ENCODE peak calls at places on chromosomes 6 and 20, in six cellular contexts. F is AG20443; G is activated CD4-positive, CD25-positive, alpha-beta regulatory T cell treated with anti-CD3 and anti-CD28 coated beads, Interleukin-2, amount 50 U/mL, for 16 hours; E is astrocyte of the spinal cord; Y is activated T-helper 1 cell treated with anti-CD3 and anti-CD28 coated beads, Interleukin-2, amount 50 U/mL, for 16 hours; W is sigmoid colon. A is an unnamed sample.

GRCh38 chr6:17336425-17336824 is 55.3 kb downstream of the RBM24 start:
- DNase-seq in F (no peak), G (no peak), E (peak), Y (no peak), W (no peak), A (no peak)

GRCh38 chr6:13716955-13717295 is 5.3 kb upstream of the RANBP9 start:
- DNase-seq in F (no peak), G (no peak), E (no peak), Y (no peak), W (no peak), A (no peak)

GRCh38 chr20:10793741-10794140 is 119.9 kb upstream of the JAG1 start:
- DNase-seq in F (no peak), G (no peak), E (no peak), Y (no peak), W (no peak), A (no peak)

GRCh38 chr20:16533493-16533892 is 39.8 kb downstream of the KIF16B start:
- DNase-seq in F (no peak), G (no peak), E (no peak), Y (no peak), W (no peak), A (no peak)

GRCh38 chr6:34272022-34272926 is 23.5 kb upstream of the SMIM29 start:
- DNase-seq in F (peak), G (no peak), E (no peak), Y (no peak), W (no peak), A (no peak)

GRCh38 chr6:138241381-138241780 is 23.1 kb upstream of the PBOV1 start:
- DNase-seq in F (no peak), G (no peak), E (no peak), Y (no peak), W (no peak), A (no peak)

GRCh38 chr6:36998723-36999466 is 6.6 kb upstream of the FGD2 start:
- DNase-seq in F (no peak), G (no peak), E (no peak), Y (no peak), W (no peak), A (no peak)

GRCh38 chr6:147407571-147407970 is 100.9 kb upstream of the SAMD5 start:
- DNase-seq in F (no peak), G (no peak), E (no peak), Y (no peak), W (no peak), A (no peak)

GRCh38 chr6:74606488-74607135 is 599.2 kb downstream of the COL12A1 start:
- DNase-seq in F (peak), G (no peak), E (peak), Y (no peak), W (no peak), A (peak)

GRCh38 chr20:24100370-24101011 is 111.9 kb upstream of the GGTLC1 start:
- DNase-seq in F (peak), G (peak), E (peak), Y (peak), W (no peak), A (peak)

GRCh38 chr20:60283281-60283680 is 325.1 kb downstream of the CDH26 start:
- DNase-seq in F (no peak), G (no peak), E (peak), Y (no peak), W (no peak), A (no peak)

GRCh38 chr20:16350465-16350864 is 222.8 kb downstream of the KIF16B start:
- DNase-seq in F (peak), G (no peak), E (peak), Y (no peak), W (no peak), A (no peak)

GRCh38 chr6:157778719-157779118 is 44.3 kb upstream of the SNX9 start:
- DNase-seq in F (no peak), G (no peak), E (no peak), Y (no peak), W (no peak), A (no peak)

GRCh38 chr6:106560966-106561740 is 68.1 kb downstream of the RTN4IP1 start:
- DNase-seq in F (peak), G (no peak), E (peak), Y (no peak), W (no peak), A (peak)

GRCh38 chr6:30557683-30557981 is 537 bp downstream of the PRR3 start:
- DNase-seq in F (peak), G (peak), E (no peak), Y (no peak), W (no peak), A (no peak)

GRCh38 chr20:4925842-4926530 is 75.3 kb downstream of the SLC23A2 start:
- DNase-seq in F (peak), G (no peak), E (peak), Y (no peak), W (peak), A (peak)

GRCh38 chr6:72464246-72464645 is 157.6 kb upstream of the KCNQ5 start:
- DNase-seq in F (peak), G (no peak), E (peak), Y (no peak), W (no peak), A (no peak)

GRCh38 chr6:109453594-109454482 is 1.7 kb downstream of the MICAL1 start:
- DNase-seq in F (peak), G (no peak), E (no peak), Y (no peak), W (peak), A (peak)

GRCh38 chr6:33781105-33781975 is 7.6 kb downstream of the LEMD2 start:
- DNase-seq in F (peak), G (no peak), E (peak), Y (no peak), W (no peak), A (peak)

GRCh38 chr20:2701671-2702081 is 9.1 kb downstream of the EBF4 start:
- DNase-seq in F (no peak), G (no peak), E (no peak), Y (no peak), W (no peak), A (no peak)

GRCh38 chr6:87756858-87757257 is 54.8 kb upstream of the AKIRIN2 start:
- DNase-seq in F (peak), G (no peak), E (peak), Y (no peak), W (no peak), A (peak)

GRCh38 chr6:150534514-150534913 is 65.2 kb upstream of the PLEKHG1 start:
- DNase-seq in F (no peak), G (no peak), E (no peak), Y (no peak), W (no peak), A (no peak)

GRCh38 chr6:17258763-17259162 is 22.4 kb upstream of the RBM24 start:
- DNase-seq in F (no peak), G (no peak), E (no peak), Y (no peak), W (no peak), A (no peak)

GRCh38 chr6:52407467-52407866 is 12.7 kb upstream of the EFHC1 start:
- DNase-seq in F (peak), G (no peak), E (peak), Y (no peak), W (no peak), A (peak)

GRCh38 chr20:43750774-43751166 is 24.0 kb upstream of the GTSF1L start:
- DNase-seq in F (no peak), G (no peak), E (no peak), Y (no peak), W (no peak), A (no peak)

GRCh38 chr6:21479140-21479539 is 114.4 kb upstream of the SOX4 start:
- DNase-seq in F (no peak), G (no peak), E (peak), Y (no peak), W (no peak), A (peak)

GRCh38 chr6:119040636-119041035 is 37.8 kb downstream of the FAM184A start:
- DNase-seq in F (no peak), G (no peak), E (no peak), Y (no peak), W (no peak), A (no peak)

GRCh38 chr6:136921936-136922679 is at the start of gene SLC35D3:
- DNase-seq in F (peak), G (no peak), E (peak), Y (no peak), W (no peak), A (no peak)

GRCh38 chr6:21836292-21836691 is 242.7 kb downstream of the SOX4 start:
- DNase-seq in F (no peak), G (no peak), E (no peak), Y (no peak), W (no peak), A (no peak)

GRCh38 chr6:148984516-148985056 is 237.8 kb downstream of the UST start:
- DNase-seq in F (no peak), G (no peak), E (no peak), Y (no peak), W (no peak), A (no peak)

GRCh38 chr6:111757342-111757741 is 115.9 kb downstream of the FYN start:
- DNase-seq in F (peak), G (no peak), E (peak), Y (no peak), W (no peak), A (peak)

GRCh38 chr6:137736048-137736846 is 130.8 kb upstream of the TNFAIP3 start:
- DNase-seq in F (no peak), G (peak), E (no peak), Y (no peak), W (no peak), A (no peak)

GRCh38 chr20:45968801-45969711 is 2.9 kb downstream of the ZNF335 start:
- DNase-seq in F (peak), G (no peak), E (peak), Y (no peak), W (peak), A (no peak)

GRCh38 chr6:111958534-111958933 is 85.3 kb upstream of the FYN start:
- DNase-seq in F (no peak), G (no peak), E (no peak), Y (no peak), W (no peak), A (no peak)

GRCh38 chr20:4006640-4007039 is 8.7 kb downstream of the RNF24 start:
- DNase-seq in F (peak), G (no peak), E (peak), Y (no peak), W (peak), A (peak)

GRCh38 chr6:104940238-104940880 is 16.5 kb upstream of the LIN28B start:
- DNase-seq in F (peak), G (no peak), E (no peak), Y (no peak), W (no peak), A (no peak)

GRCh38 chr6:106082735-106083398 is 3.3 kb upstream of the PRDM1 start:
- DNase-seq in F (peak), G (no peak), E (peak), Y (no peak), W (no peak), A (peak)